ENCODE peak calls at places on chromosome 12, in six cellular contexts. D, B, S, W, Z and O are unnamed samples.

GRCh38 chr12:21940972-21941521 is at the start of gene ABCC9:
- DNase-seq in D (peak), Z (peak), W (no peak), S (peak), B (no peak), O (peak)

GRCh38 chr12:62128186-62128965 is 131.8 kb upstream of the USP15 start:
- DNase-seq in Z (no peak), D (no peak), S (no peak), B (no peak), W (no peak), O (no peak)

GRCh38 chr12:48119078-48119833 is at the start of gene PFKM:
- DNase-seq in W (peak), S (peak), Z (peak), B (peak), D (peak), O (peak)

GRCh38 chr12:53955036-53955775 is 503 bp downstream of the HOXC12 start:
- DNase-seq in B (no peak), S (no peak), D (no peak), Z (no peak), W (no peak), O (no peak)

GRCh38 chr12:102631274-102631673 is 150.9 kb upstream of the IGF1 start:
- DNase-seq in Z (no peak), W (no peak), B (peak), D (peak), S (no peak), O (no peak)

GRCh38 chr12:12405882-12406281 is 49.0 kb downstream of the BORCS5 start:
- DNase-seq in S (peak), Z (no peak), W (no peak), B (no peak), D (no peak), O (peak)

GRCh38 chr12:94458882-94459772 is 540 bp downstream of the CEP83 start:
- DNase-seq in B (peak), S (no peak), D (no peak), W (no peak), Z (no peak), O (no peak)

GRCh38 chr12:84842406-84843013 is 70.1 kb downstream of the SLC6A15 start:
- DNase-seq in Z (no peak), D (peak), B (peak), S (peak), W (no peak), O (no peak)

GRCh38 chr12:10501031-10501430 is 4.7 kb upstream of the EIF2S3B start:
- DNase-seq in D (peak), B (no peak), W (no peak), S (peak), Z (no peak), O (no peak)